ENCODE peak calls at places on chromosomes 16 and 17, in ten cellular contexts. M is neural progenitor cell, A is gastrocnemius medialis, W is transverse colon, C is heart right ventricle, D is psoas muscle, J is cardiac fibroblast, L is astrocyte of the spinal cord, X is thyroid gland, R is A549. B is an unnamed sample.

GRCh38 chr16:11183035-11183812 is 72.8 kb downstream of the SOCS1 start:
- DNase-seq in W (peak), A (no peak), L (no peak), M (peak), D (no peak), X (no peak), J (no peak), R (no peak), C (no peak), B (no peak)

GRCh38 chr17:4599505-4600281 is 15.4 kb downstream of the SMTNL2 start:
- DNase-seq in L (peak), J (peak), C (no peak), M (peak), R (no peak), X (no peak), D (peak), A (peak), W (no peak), B (peak)

GRCh38 chr17:49596613-49597244 is 21.1 kb downstream of the NXPH3 start:
- DNase-seq in W (no peak), A (no peak), C (no peak), D (no peak), L (no peak), J (no peak), X (no peak), M (no peak), R (no peak), B (no peak)

GRCh38 chr17:62950067-62950466 is 16.0 kb upstream of the TANC2 start:
- DNase-seq in A (no peak), C (peak), X (peak), R (peak), J (peak), W (peak), D (no peak), M (no peak), L (peak), B (peak)

GRCh38 chr17:45186955-45187354 is 25.3 kb downstream of the HEXIM2 start:
- DNase-seq in L (no peak), A (no peak), C (no peak), M (no peak), J (no peak), W (no peak), X (no peak), D (no peak), R (no peak), B (no peak)

GRCh38 chr17:49403514-49404289 is 11.0 kb downstream of the PHB1 start:
- DNase-seq in L (no peak), W (no peak), J (no peak), M (no peak), X (no peak), C (no peak), D (no peak), R (no peak), A (no peak), B (no peak)

GRCh38 chr16:3295209-3295608 is 10.0 kb downstream of the TIGD7 start:
- DNase-seq in A (no peak), L (no peak), D (no peak), C (no peak), M (no peak), X (no peak), J (no peak), W (no peak), R (no peak), B (no peak)

GRCh38 chr16:88705076-88705684 is 1.0 kb downstream of the RNF166 start:
- DNase-seq in M (no peak), W (peak), A (no peak), X (peak), D (no peak), L (no peak), C (no peak), J (peak), R (no peak), B (peak)

GRCh38 chr17:82720204-82720603 is 3.7 kb downstream of the FN3KRP start:
- DNase-seq in D (no peak), M (no peak), C (no peak), W (no peak), A (no peak), J (no peak), L (no peak), R (no peak), X (no peak), B (no peak)

GRCh38 chr16:67198238-67198734 is 645 bp upstream of the ELMO3 start:
- DNase-seq in J (peak), C (no peak), X (peak), D (no peak), R (peak), L (peak), M (peak), A (no peak), W (peak), B (peak)

GRCh38 chr17:31838641-31839225 is 20.3 kb downstream of the COPRS start:
- DNase-seq in C (no peak), W (no peak), J (peak), L (peak), D (no peak), A (no peak), M (no peak), X (no peak), R (no peak), B (peak)

GRCh38 chr17:70804161-70804560 is 634.8 kb downstream of the KCNJ2 start:
- DNase-seq in D (no peak), C (no peak), R (no peak), X (peak), A (no peak), L (peak), W (no peak), M (no peak), J (peak), B (peak)

GRCh38 chr16:802914-803750 is 2.6 kb upstream of the GNG13 start:
- DNase-seq in C (no peak), L (no peak), M (no peak), X (no peak), D (no peak), W (no peak), J (no peak), A (no peak), R (no peak), B (no peak)

GRCh38 chr17:37066322-37066905 is 117.7 kb downstream of the AATF start:
- DNase-seq in A (no peak), R (no peak), X (no peak), L (no peak), D (no peak), J (no peak), W (no peak), M (no peak), C (no peak), B (no peak)

GRCh38 chr17:76005263-76006149 is 4.9 kb downstream of the CDK3 start:
- DNase-seq in W (peak), M (peak), J (peak), L (peak), D (peak), C (peak), A (peak), X (peak), R (peak), B (peak)

GRCh38 chr17:17831208-17832039 is 5.4 kb downstream of the SREBF1 start:
- DNase-seq in A (no peak), M (no peak), W (no peak), J (peak), C (no peak), L (no peak), X (no peak), D (no peak), R (no peak), B (no peak)

GRCh38 chr17:33964344-33964979 is 290.6 kb upstream of the CCL2 start:
- DNase-seq in D (no peak), A (no peak), R (peak), C (no peak), X (no peak), L (no peak), W (peak), J (no peak), M (no peak), B (no peak)

GRCh38 chr17:57552114-57552601 is 192.9 kb downstream of the CCDC182 start:
- DNase-seq in L (peak), C (peak), D (no peak), W (peak), A (no peak), M (peak), J (peak), R (no peak), X (peak), B (peak)

GRCh38 chr17:62892870-62893338 is 73.1 kb upstream of the TANC2 start:
- DNase-seq in R (peak), W (peak), X (no peak), D (no peak), A (peak), J (peak), M (no peak), L (peak), C (peak), B (peak)

GRCh38 chr17:81961087-81961514 is at the start of gene NOTUM:
- DNase-seq in A (no peak), D (peak), L (no peak), W (no peak), M (peak), R (no peak), X (no peak), J (peak), C (no peak), B (no peak)

GRCh38 chr17:73491648-73492047 is 152.6 kb downstream of the SDK2 start:
- DNase-seq in W (no peak), J (no peak), D (no peak), C (no peak), A (no peak), M (no peak), L (no peak), X (no peak), R (no peak), B (no peak)

GRCh38 chr17:28330671-28331070 is 4.6 kb downstream of the IFT20 start:
- DNase-seq in J (no peak), M (no peak), R (no peak), A (no peak), C (no peak), L (no peak), X (no peak), D (no peak), W (no peak), B (no peak)

GRCh38 chr17:38705523-38705802 is 390 bp downstream of the MLLT6 start:
- DNase-seq in J (no peak), L (no peak), M (no peak), C (no peak), D (no peak), R (no peak), A (no peak), X (no peak), W (no peak), B (no peak)

GRCh38 chr17:45824901-45825492 is 19.7 kb upstream of the SPPL2C start:
- DNase-seq in R (no peak), D (no peak), M (peak), A (no peak), J (no peak), W (no peak), X (no peak), L (no peak), C (no peak), B (no peak)

GRCh38 chr17:18182978-18183333 is 672 bp upstream of the ALKBH5 start:
- DNase-seq in R (no peak), C (peak), X (peak), M (no peak), J (peak), L (no peak), D (peak), W (peak), A (peak), B (no peak)

GRCh38 chr16:72976047-72976746 is 71.7 kb downstream of the ZFHX3 start:
- DNase-seq in C (no peak), L (no peak), R (no peak), M (no peak), X (no peak), J (no peak), W (no peak), A (no peak), D (no peak), B (no peak)

GRCh38 chr17:27319536-27320221 is 25.8 kb downstream of the WSB1 start:
- DNase-seq in J (peak), D (peak), W (peak), C (peak), L (peak), M (no peak), A (peak), X (peak), R (no peak), B (peak)

GRCh38 chr16:72517154-72517553 is 345.2 kb upstream of the PMFBP1 start:
- DNase-seq in L (no peak), W (no peak), J (no peak), C (no peak), R (no peak), D (no peak), A (no peak), X (no peak), M (no peak), B (no peak)

GRCh38 chr17:38748329-38749221 is at the start of gene PCGF2:
- DNase-seq in X (peak), J (peak), R (peak), L (peak), A (peak), M (peak), W (peak), D (peak), C (peak), B (peak)

GRCh38 chr17:1009411-1010085 is 12.6 kb downstream of the TIMM22 start:
- DNase-seq in C (no peak), M (no peak), R (no peak), D (no peak), X (no peak), A (no peak), W (no peak), J (no peak), L (no peak), B (no peak)

GRCh38 chr16:5432166-5432565 is 334.6 kb upstream of the EEF2KMT start:
- DNase-seq in D (no peak), X (no peak), J (no peak), C (no peak), R (no peak), A (no peak), M (no peak), W (no peak), L (no peak), B (no peak)

GRCh38 chr16:66494916-66495315 is 55.0 kb downstream of the TK2 start:
- DNase-seq in A (no peak), W (no peak), J (no peak), M (no peak), D (no peak), X (no peak), R (no peak), C (no peak), L (no peak), B (no peak)

GRCh38 chr16:30649725-30650368 is 913 bp upstream of the PRR14 start:
- DNase-seq in L (peak), C (no peak), M (no peak), J (no peak), X (peak), W (no peak), R (no peak), A (no peak), D (peak), B (no peak)

GRCh38 chr17:72365857-72366415 is 245.1 kb downstream of the SOX9 start:
- DNase-seq in X (no peak), W (no peak), M (no peak), D (no peak), R (no peak), J (peak), C (no peak), L (peak), A (no peak), B (peak)

GRCh38 chr16:11412965-11413887 is 68.0 kb downstream of the RMI2 start:
- DNase-seq in X (no peak), C (no peak), R (no peak), W (no peak), D (no peak), M (no peak), A (no peak), L (no peak), J (no peak), B (no peak)

GRCh38 chr17:81939881-81940385 is 2.8 kb upstream of the PYCR1 start:
- DNase-seq in J (peak), C (peak), W (no peak), M (no peak), A (no peak), D (peak), X (peak), L (no peak), R (no peak), B (peak)

GRCh38 chr17:77802811-77803220 is 155.7 kb upstream of the TNRC6C start:
- DNase-seq in A (no peak), C (peak), M (peak), L (peak), D (no peak), J (peak), X (peak), R (no peak), W (no peak), B (no peak)

GRCh38 chr16:67428146-67428731 is 2.7 kb upstream of the HSD11B2 start:
- DNase-seq in C (peak), R (peak), M (peak), A (no peak), J (peak), L (peak), X (peak), D (peak), W (peak), B (peak)

GRCh38 chr17:48259710-48260291 is 152.2 kb downstream of the SNX11 start:
- DNase-seq in L (peak), M (peak), J (peak), R (peak), C (no peak), X (no peak), D (no peak), W (no peak), A (no peak), B (peak)

GRCh38 chr17:48261297-48261880 is 153.8 kb downstream of the SNX11 start:
- DNase-seq in L (peak), J (no peak), X (no peak), W (peak), C (no peak), D (no peak), A (no peak), R (peak), M (peak), B (peak)

GRCh38 chr17:48258317-48258716 is 150.8 kb downstream of the SNX11 start:
- DNase-seq in L (no peak), J (no peak), A (no peak), R (no peak), C (no peak), W (no peak), X (no peak), M (no peak), D (no peak), B (no peak)

DNA sequence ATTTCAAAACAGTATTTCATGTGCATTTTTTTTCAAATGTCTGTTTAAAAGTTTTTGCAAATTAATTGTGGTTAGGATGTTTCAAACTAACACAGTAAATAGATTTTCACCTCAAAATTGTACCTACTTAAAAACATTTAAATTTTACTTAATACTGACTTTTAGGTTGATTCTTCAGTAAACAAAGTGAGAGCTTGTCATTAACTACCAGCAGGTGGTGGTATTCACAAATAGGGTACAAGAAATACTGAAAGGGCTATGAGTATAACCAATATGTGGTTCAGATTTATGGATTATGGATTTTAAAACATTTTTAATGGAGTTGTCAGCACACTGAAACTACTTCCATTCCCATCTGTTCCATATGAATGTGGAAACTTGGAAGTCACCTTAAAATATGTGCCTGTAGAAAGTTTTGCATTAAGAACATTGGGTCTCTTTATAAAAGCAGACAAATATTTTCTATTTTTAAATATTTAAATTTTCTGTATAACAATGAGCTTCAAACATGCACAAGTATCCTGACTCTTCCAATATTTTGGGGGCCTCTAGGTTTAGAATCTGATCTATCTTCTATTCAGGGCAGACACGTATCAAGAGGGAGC is 155.5 kb downstream of the SNX11 start:
- DNase-seq in C (no peak), A (no peak), W (no peak), D (no peak), J (peak), R (peak), X (no peak), L (peak), M (no peak), B (peak)
- TF ChIP-seq CTCF in C (peak), A (no peak), W (peak), D (peak), J (peak), R (peak), X (no peak), L (peak), M (peak), B (peak)

GRCh38 chr16:51153275-51153991 is 2.4 kb upstream of the SALL1 start:
- DNase-seq in A (no peak), X (no peak), J (no peak), R (no peak), M (peak), L (peak), W (no peak), D (no peak), C (no peak), B (no peak)
- H3K4me3 ChIP-seq in A (no peak), X (peak), J (no peak), R (no peak), M (peak), L (peak), W (no peak), D (no peak), C (no peak), B (peak)

GRCh38 chr16:9821331-9821730 is 360.9 kb downstream of the GRIN2A start:
- DNase-seq in L (no peak), X (no peak), A (no peak), W (no peak), C (no peak), R (no peak), M (no peak), D (no peak), J (no peak), B (no peak)

GRCh38 chr16:9823510-9823909 is 358.7 kb downstream of the GRIN2A start:
- DNase-seq in R (no peak), W (no peak), A (no peak), M (no peak), X (no peak), J (no peak), C (no peak), D (no peak), L (no peak), B (no peak)

GRCh38 chr16:9821970-9822369 is 360.3 kb downstream of the GRIN2A start:
- DNase-seq in L (no peak), D (no peak), C (no peak), W (no peak), A (no peak), X (no peak), M (peak), J (no peak), R (no peak), B (no peak)

GRCh38 chr16:9818702-9819101 is 363.5 kb downstream of the GRIN2A start:
- DNase-seq in L (no peak), J (no peak), A (no peak), C (no peak), D (no peak), X (no peak), R (no peak), M (no peak), W (no peak), B (no peak)

GRCh38 chr16:9820481-9821246 is 361.6 kb downstream of the GRIN2A start:
- DNase-seq in A (no peak), D (no peak), X (no peak), L (no peak), C (no peak), J (no peak), W (no peak), M (peak), R (no peak), B (no peak)
- TF ChIP-seq CTCF in A (no peak), D (no peak), X (no peak), L (no peak), C (no peak), J (no peak), W (no peak), M (peak), R (no peak), B (no peak)

DNA sequence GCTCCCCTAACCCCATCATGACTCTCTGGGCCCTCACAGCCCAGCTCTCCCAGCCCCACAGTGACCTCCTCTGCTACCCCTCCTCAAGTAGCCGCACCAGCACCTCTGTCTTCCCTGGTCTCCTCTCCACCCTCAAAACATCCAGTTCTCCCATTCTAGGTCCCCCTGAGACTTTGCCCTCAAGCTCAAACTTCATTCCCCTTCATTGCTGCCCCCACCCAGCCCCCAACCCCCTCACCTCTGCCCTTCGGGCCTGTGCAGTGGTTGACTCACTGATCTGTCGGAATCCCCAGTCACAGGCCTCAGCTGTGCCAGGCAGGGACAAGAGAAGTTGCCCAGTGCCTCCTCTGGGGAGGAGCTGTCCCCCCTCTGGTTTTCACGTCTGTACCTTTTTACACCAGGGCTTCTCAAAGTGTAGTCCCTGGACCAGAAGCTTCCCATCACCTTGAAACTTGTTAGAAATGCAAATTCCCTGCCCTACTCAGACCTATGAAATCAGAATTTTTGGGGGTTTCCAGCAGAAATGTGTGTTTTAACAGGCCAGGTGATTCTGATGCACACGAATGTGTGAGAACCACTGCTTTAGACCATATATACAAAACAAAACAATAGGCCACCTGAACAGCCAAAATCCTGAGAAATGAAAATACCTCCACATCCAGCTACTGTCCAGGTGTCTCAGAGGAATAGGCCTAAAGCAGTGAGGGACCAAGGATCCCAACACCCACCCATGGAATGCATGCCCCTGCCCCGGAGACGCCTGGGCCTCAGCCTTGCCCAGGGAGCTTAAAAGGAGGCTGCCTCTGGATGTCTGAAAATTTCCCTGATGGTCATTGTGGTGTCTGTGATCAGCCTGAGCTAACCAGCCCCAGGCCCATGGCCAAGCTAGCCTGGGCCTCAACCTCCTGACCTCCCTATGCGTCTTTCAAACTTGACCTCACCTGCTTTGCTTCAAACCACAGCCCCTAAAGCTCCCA is 853 bp upstream of the DOK4 start:
- DNase-seq in L (no peak), C (no peak), R (no peak), D (no peak), J (no peak), W (no peak), X (no peak), A (no peak), M (no peak), B (no peak)
- H3K4me3 ChIP-seq in L (peak), C (peak), R (no peak), D (peak), J (peak), W (peak), X (no peak), A (peak), M (no peak), B (peak)

B was measured in fibroblast of mammary gland.